ENCODE peak calls at places on chromosomes 1 and 21, in six cellular contexts. Q, S, Y, T, W and D are unnamed samples.

GRCh38 chr1:3632716-3633343 is 8.0 kb downstream of the TPRG1L start:
- DNase-seq in Y (no peak), W (no peak), S (no peak), Q (no peak), T (no peak), D (no peak)

GRCh38 chr1:43774359-43774758 is 67.0 kb downstream of the ST3GAL3 start:
- DNase-seq in S (no peak), Y (no peak), Q (no peak), T (peak; percentile 80), W (peak; percentile 30), D (no peak)

GRCh38 chr1:109565241-109565640 is 16.8 kb downstream of the GNAI3 start:
- DNase-seq in S (no peak), T (no peak), Q (no peak), Y (no peak), W (no peak), D (no peak)

GRCh38 chr1:93576346-93576745 is 105.3 kb downstream of the BCAR3 start:
- DNase-seq in Q (no peak), W (no peak), T (no peak), Y (no peak), S (no peak), D (no peak)

GRCh38 chr1:89607156-89607555 is 25.8 kb upstream of the LRRC8C start:
- DNase-seq in Y (no peak), T (no peak), W (no peak), S (no peak), Q (no peak), D (no peak)

GRCh38 chr1:36673207-36673606 is 190.5 kb upstream of the CSF3R start:
- DNase-seq in S (no peak), Y (no peak), W (no peak), T (no peak), Q (no peak), D (peak; percentile 31)

GRCh38 chr1:193033610-193034009 is 25.6 kb downstream of the UCHL5 start:
- DNase-seq in S (no peak), T (no peak), Q (no peak), Y (no peak), W (no peak), D (no peak)

GRCh38 chr1:93588206-93588605 is 93.4 kb downstream of the BCAR3 start:
- DNase-seq in T (no peak), S (no peak), Y (no peak), W (no peak), Q (no peak), D (no peak)

GRCh38 chr1:161198206-161198876 is 513 bp downstream of the ADAMTS4 start:
- DNase-seq in W (peak; percentile 74), Y (no peak), T (peak; percentile 31), S (no peak), Q (no peak), D (no peak)

DNA sequence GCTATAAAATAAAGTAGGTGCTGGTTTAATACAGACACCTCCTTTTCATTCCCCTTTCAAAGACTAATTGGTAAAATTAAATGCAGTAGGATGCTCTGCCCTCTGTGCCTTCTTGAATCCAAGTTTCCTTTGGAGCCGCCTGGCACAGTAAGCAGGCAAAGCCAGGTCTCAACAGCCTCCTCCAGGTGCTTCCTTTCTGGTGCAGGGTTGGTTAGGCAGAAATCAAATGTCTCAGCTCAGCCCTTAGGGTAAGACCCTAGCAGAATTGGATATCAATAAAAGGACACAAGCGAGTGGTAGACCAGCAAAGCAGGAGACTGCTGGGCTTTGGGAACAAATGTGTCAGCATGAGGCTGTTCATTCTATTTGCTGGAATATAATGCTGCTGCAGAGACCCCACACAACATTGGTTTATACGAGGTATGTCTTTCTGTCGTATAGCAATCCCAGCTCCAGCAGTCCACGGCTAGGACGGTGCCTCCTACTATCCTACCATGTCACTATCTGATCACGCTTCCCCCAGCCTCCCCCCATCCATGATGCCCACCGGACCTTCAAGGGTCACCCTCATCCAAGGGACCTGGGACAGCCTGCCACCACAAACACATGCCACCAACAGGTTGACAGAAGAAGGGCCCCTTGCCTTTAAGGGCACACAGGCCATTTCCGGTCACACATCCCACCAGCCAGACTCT is 58.4 kb downstream of the CAPN2 start:
- DNase-seq in Q (no peak), W (no peak), Y (no peak), T (no peak), S (no peak), D (no peak)
- H3K27ac ChIP-seq in Q (peak overlapping the region; percentile 81), W (peak overlapping the region; percentile 89), Y (no peak overlapping the region), T (peak overlapping the region; percentile 84), S (peak overlapping the region; percentile 71), D (peak overlapping the region; percentile 83)

GRCh38 chr1:232810856-232811255 is 5.6 kb downstream of the MAP10 start:
- DNase-seq in Y (no peak), Q (no peak), S (no peak), W (no peak), T (no peak), D (no peak)

GRCh38 chr1:232805269-232806070 is at the start of gene MAP10:
- DNase-seq in W (peak; percentile 73), T (peak; percentile 59), Y (peak; percentile 22), Q (no peak), S (peak; percentile 66), D (peak; percentile 83)

DNA sequence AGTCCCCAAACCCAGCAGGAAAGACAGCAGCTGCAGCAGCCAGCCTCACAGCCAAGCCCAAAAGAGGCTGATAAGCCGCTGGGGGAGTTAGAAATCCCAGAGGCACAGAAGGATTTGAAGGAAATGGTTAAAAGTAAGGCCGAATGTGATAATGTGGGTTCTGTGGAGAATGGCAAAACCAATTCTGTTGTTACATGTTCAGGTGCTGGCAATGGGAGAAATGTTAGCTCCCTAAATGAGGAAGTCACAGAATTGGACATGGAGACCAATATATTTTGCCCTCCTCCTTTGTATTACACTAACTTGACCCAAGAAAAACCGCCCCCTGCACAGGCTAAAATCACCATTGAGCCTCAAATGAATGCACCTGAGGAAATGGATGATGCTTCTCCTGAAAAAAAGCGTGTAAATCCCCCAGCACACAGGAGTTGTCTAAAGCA is 875 bp downstream of the MAP10 start:
- DNase-seq in Y (no peak), Q (no peak), S (no peak), W (no peak), T (no peak), D (no peak)
- H3K27ac ChIP-seq in Y (no peak overlapping the region), Q (no peak overlapping the region), S (peak overlapping the region; percentile 69), W (no peak overlapping the region), T (no peak overlapping the region), D (peak overlapping the region; percentile 63)

GRCh38 chr21:20998886-20999285 is 677 bp downstream of the NCAM2 start:
- DNase-seq in S (no peak), Q (no peak), Y (no peak), W (no peak), T (no peak), D (no peak)
- H3K27ac ChIP-seq in S (no peak overlapping the region), Q (no peak overlapping the region), Y (no peak overlapping the region), W (no peak overlapping the region), T (no peak overlapping the region), D (no peak overlapping the region)

GRCh38 chr1:44803062-44803311 is 2.8 kb downstream of the PLK3 start:
- DNase-seq in Y (no peak), W (no peak), S (no peak), T (no peak), Q (no peak), D (no peak)
- H3K27ac ChIP-seq in Y (no peak overlapping the region), W (no peak overlapping the region), S (no peak overlapping the region), T (peak overlapping the region; percentile 99), Q (peak overlapping the region; percentile 97), D (peak overlapping the region; percentile 97)

GRCh38 chr1:54405894-54406293 is 300 bp downstream of the SSBP3 start:
- DNase-seq in S (peak; percentile 42), W (no peak), Y (no peak), T (no peak), Q (no peak), D (no peak)
- H3K27ac ChIP-seq in S (peak overlapping the region; percentile 82), W (peak overlapping the region; percentile 73), Y (peak overlapping the region; percentile 92), T (peak overlapping the region; percentile 96), Q (no peak overlapping the region), D (peak overlapping the region; percentile 86)

GRCh38 chr1:118116909-118117308 is 68.1 kb downstream of the SPAG17 start:
- DNase-seq in Y (no peak), Q (no peak), S (no peak), T (no peak), W (no peak), D (no peak)
- H3K27ac ChIP-seq in Y (no peak overlapping the region), Q (no peak overlapping the region), S (no peak overlapping the region), T (no peak overlapping the region), W (no peak overlapping the region), D (no peak overlapping the region)

GRCh38 chr21:15601390-15601789 is 128.4 kb upstream of the USP25 start:
- DNase-seq in Y (no peak), S (no peak), Q (no peak), T (no peak), W (no peak), D (no peak)

DNA sequence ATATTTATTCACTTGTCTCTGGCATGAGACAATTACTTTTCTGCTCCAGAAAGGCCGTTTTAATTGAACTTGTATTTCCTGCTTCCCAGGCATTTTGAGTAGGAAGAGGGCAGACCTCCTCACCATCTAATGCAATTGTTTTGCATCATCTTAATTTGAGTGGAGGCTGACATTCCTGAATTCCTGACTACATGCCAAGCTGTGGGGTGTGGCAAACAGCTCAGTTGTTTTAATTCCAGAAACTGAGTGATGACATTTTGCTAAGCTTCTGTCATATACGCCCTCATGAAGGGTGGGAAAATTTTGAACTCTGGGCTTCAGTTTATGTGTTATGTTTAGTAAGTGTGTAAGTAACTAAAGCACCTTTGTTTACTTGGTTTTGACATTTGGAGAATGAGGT is 125.4 kb upstream of the USP25 start:
- DNase-seq in W (no peak), S (no peak), Q (peak; percentile 56), T (peak; percentile 71), Y (no peak), D (no peak)
- H3K27ac ChIP-seq in W (no peak overlapping the region), S (no peak overlapping the region), Q (peak overlapping the region; percentile 42), T (no peak overlapping the region), Y (no peak overlapping the region), D (no peak overlapping the region)

GRCh38 chr21:36263797-36264196 is 56.2 kb upstream of the MORC3 start:
- DNase-seq in Y (no peak), Q (no peak), S (no peak), T (no peak), W (no peak), D (no peak)

GRCh38 chr21:36257657-36258056 is 62.3 kb upstream of the MORC3 start:
- DNase-seq in Y (no peak), S (no peak), T (no peak), Q (no peak), W (no peak), D (no peak)

GRCh38 chr21:36261459-36261858 is 58.5 kb upstream of the MORC3 start:
- DNase-seq in Q (no peak), Y (no peak), T (no peak), S (no peak), W (no peak), D (no peak)

GRCh38 chr21:36260030-36260787 is 59.8 kb upstream of the MORC3 start:
- DNase-seq in S (peak; percentile 33), T (peak; percentile 73), Q (no peak), W (peak; percentile 59), Y (peak; percentile 50), D (no peak)

GRCh38 chr21:36260802-36261201 is 59.2 kb upstream of the MORC3 start:
- DNase-seq in Y (no peak), S (no peak), Q (no peak), W (no peak), T (no peak), D (no peak)
- H3K27ac ChIP-seq in Y (peak overlapping the region; percentile 78), S (peak overlapping the region; percentile 57), Q (no peak overlapping the region), W (no peak overlapping the region), T (no peak overlapping the region), D (no peak overlapping the region)